ENCODE peak calls at places on chromosomes 16 and 17, in seven cellular contexts. Z is breast epithelium, F is tibial artery, O is AG09319, J is AG10803, K is hepatocyte, I is IMR-90. H is an unnamed sample.

GRCh38 chr17:83145831-83146230 is 66.4 kb downstream of the METRNL start:
- DNase-seq in Z (peak), F (no peak), O (no peak), J (no peak), K (peak), I (no peak), H (no peak)

GRCh38 chr17:5282639-5283217 is 644 bp downstream of the RABEP1 start:
- DNase-seq in Z (no peak), F (no peak), O (no peak), J (no peak), K (no peak), I (no peak), H (peak)

GRCh38 chr16:57001026-57001669 is 11.8 kb downstream of the NLRC5 start:
- DNase-seq in Z (no peak), F (no peak), O (no peak), J (no peak), K (no peak), I (no peak), H (no peak)

GRCh38 chr16:80827007-80827406 is 22.6 kb upstream of the CDYL2 start:
- DNase-seq in Z (no peak), F (no peak), O (no peak), J (no peak), K (no peak), I (no peak), H (no peak)

GRCh38 chr16:71542377-71542776 is 16.2 kb downstream of the CHST4 start:
- DNase-seq in Z (no peak), F (peak), O (no peak), J (peak), K (peak), I (peak), H (no peak)

GRCh38 chr17:60174035-60174434 is 24.3 kb downstream of the CA4 start:
- DNase-seq in Z (no peak), F (no peak), O (no peak), J (no peak), K (no peak), I (no peak), H (no peak)

GRCh38 chr17:41813699-41814124 is 908 bp downstream of the FKBP10 start:
- DNase-seq in Z (no peak), F (no peak), O (no peak), J (no peak), K (no peak), I (no peak), H (no peak)

GRCh38 chr17:29618272-29619065 is 4.2 kb downstream of the CORO6 start:
- DNase-seq in Z (no peak), F (no peak), O (no peak), J (no peak), K (no peak), I (no peak), H (no peak)

GRCh38 chr16:8474576-8474975 is 115.7 kb downstream of the TMEM114 start:
- DNase-seq in Z (no peak), F (no peak), O (no peak), J (no peak), K (no peak), I (no peak), H (no peak)

DNA sequence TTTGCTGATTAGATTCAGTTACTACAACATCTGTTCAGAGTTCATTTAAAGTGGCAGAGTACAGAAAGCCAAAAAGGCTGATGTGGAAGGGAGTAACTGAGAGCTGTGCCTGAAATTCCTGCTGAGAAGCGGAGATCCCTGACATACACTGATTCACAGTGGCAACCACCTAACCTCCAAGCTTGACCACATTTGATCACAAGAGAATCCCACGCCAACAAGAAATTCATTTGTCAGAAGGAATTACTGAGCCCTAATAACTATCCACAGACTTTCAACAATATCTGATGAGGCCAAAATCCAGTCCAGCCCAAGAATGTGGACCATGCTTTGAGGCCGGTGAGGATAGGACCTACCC is 168.5 kb upstream of the RPH3AL start:
- DNase-seq in Z (no peak), F (no peak), O (no peak), J (no peak), K (no peak), I (peak), H (no peak)
- TF ChIP-seq CTCF in Z (no peak), F (no peak), O (no peak), J (no peak), K (no peak), I (no peak), H (no peak)

GRCh38 chr17:19397556-19398041 is 10.6 kb upstream of the MFAP4 start:
- DNase-seq in Z (peak), F (no peak), O (no peak), J (no peak), K (no peak), I (no peak), H (no peak)
- TF ChIP-seq CTCF in Z (no peak), F (no peak), O (no peak), J (no peak), K (no peak), I (no peak), H (peak)

DNA sequence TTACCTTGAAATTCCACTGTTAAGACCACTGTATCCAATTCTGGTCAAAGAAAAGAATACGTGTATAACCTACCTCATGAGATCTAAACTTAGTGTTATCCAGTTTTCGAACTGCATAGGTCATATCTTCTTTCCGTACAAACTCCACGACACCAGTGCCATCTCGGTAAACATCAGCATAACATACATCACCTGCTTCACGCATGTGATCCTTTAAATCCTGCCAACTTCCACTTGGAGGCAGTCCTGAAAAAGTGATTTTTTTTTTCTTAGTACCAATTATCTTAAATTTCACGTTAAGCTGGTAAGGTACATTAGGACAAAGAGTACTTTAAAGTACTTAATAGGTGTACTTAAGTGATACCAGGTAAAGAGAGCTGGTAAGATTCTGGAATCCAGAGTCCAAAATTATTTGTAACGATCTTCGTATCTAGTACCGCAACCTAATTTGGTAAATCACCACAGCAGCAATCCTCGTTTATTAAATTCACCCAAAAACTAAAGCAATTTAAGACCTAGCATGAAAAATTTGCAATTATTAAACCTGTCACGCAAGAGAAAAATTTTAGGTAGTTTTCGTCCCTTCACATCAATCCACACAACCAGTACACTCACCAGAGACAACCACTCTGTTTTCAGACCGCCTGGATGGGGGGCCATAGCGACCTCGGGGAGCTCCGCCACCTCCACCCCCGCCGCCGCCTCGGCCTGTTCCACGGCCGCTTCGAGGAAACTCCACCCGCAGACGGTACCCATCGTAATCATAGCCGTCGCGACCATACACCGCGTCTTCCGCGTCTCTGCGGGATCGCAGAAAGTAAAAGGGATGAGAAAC is 1.1 kb downstream of the SRSF1 start:
- DNase-seq in Z (no peak), F (no peak), O (no peak), J (no peak), K (no peak), I (no peak), H (no peak)
- TF ChIP-seq CTCF in Z (no peak), F (no peak), O (no peak), J (no peak), K (no peak), I (no peak), H (no peak)

GRCh38 chr17:16285646-16286008 is 67.6 kb downstream of the CENPV start:
- DNase-seq in Z (no peak), F (no peak), O (no peak), J (no peak), K (no peak), I (no peak), H (no peak)

GRCh38 chr17:16283705-16284104 is 66.7 kb downstream of the PIGL start:
- DNase-seq in Z (no peak), F (no peak), O (no peak), J (peak), K (no peak), I (peak), H (peak)

GRCh38 chr17:16286947-16287562 is 66.2 kb downstream of the CENPV start:
- DNase-seq in Z (no peak), F (no peak), O (no peak), J (no peak), K (no peak), I (no peak), H (no peak)

GRCh38 chr17:16287563-16288027 is 65.7 kb downstream of the CENPV start:
- DNase-seq in Z (no peak), F (no peak), O (peak), J (peak), K (peak), I (peak), H (peak)

GRCh38 chr17:16286009-16286946 is 67.0 kb downstream of the CENPV start:
- DNase-seq in Z (peak), F (peak), O (peak), J (peak), K (peak), I (peak), H (peak)
- TF ChIP-seq CTCF in Z (no peak), F (no peak), O (no peak), J (no peak), K (no peak), I (no peak), H (no peak)

GRCh38 chr16:85548375-85548774 is 64.7 kb upstream of the GSE1 start:
- DNase-seq in Z (no peak), F (no peak), O (no peak), J (no peak), K (no peak), I (no peak), H (no peak)

GRCh38 chr16:85543998-85544397 is 69.1 kb upstream of the GSE1 start:
- DNase-seq in Z (no peak), F (no peak), O (no peak), J (no peak), K (no peak), I (no peak), H (no peak)

GRCh38 chr16:85545227-85545818 is 67.8 kb upstream of the GSE1 start:
- DNase-seq in Z (no peak), F (no peak), O (no peak), J (no peak), K (no peak), I (no peak), H (no peak)

GRCh38 chr16:85544668-85545067 is 68.5 kb upstream of the GSE1 start:
- DNase-seq in Z (no peak), F (no peak), O (no peak), J (no peak), K (no peak), I (no peak), H (no peak)

DNA sequence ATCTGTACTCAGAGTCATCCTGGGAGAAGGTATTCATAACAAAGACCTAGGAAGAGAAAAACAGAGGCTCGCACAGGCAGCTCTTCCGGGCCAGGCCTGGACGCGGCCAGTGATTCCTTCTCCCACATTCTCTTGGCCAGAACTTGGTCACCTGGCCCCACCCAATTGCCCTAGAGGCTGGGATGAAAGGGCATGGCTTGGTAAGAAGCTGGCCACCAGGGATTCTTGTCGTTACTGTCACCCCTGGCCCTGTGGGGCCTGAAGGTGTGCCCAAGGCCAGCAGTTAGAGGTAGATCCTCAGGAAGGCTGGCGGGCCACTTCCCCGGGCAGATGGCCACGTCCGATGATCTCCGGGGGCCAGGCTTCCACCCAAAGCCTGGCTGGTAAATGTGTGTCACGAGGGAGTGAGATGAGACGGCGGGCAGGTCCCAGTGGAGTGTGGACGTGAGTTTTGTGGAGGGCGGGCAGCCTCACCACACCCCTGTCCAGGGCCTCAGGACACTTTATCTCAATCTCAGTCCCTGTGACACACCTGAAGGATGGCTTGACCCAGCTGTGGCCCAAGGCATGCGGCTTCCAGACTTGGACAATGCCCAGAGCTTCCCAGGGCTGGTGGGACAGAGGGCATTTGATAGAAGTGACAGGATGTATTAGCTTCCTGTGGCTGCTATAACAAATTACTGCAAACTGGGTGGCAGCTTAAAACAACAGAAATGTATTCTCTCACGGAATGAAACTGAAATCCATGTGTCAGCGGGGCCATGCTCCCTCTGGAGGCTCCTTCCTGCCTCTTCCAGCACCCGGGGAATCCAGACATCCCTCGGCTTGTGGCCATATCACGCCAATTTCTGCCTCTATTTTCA is 66.3 kb upstream of the GSE1 start:
- DNase-seq in Z (no peak), F (no peak), O (no peak), J (no peak), K (no peak), I (no peak), H (no peak)
- TF ChIP-seq CTCF in Z (no peak), F (no peak), O (no peak), J (peak), K (peak), I (no peak), H (no peak)

GRCh38 chr17:48290378-48290777 is 139.6 kb downstream of the SKAP1 start:
- DNase-seq in Z (no peak), F (no peak), O (no peak), J (no peak), K (no peak), I (no peak), H (no peak)

GRCh38 chr17:48296453-48296852 is 133.6 kb downstream of the SKAP1 start:
- DNase-seq in Z (no peak), F (no peak), O (no peak), J (no peak), K (no peak), I (no peak), H (no peak)

GRCh38 chr17:48294193-48294909 is 135.7 kb downstream of the SKAP1 start:
- DNase-seq in Z (no peak), F (no peak), O (no peak), J (no peak), K (no peak), I (no peak), H (no peak)

GRCh38 chr17:48294989-48295892 is 134.8 kb downstream of the SKAP1 start:
- DNase-seq in Z (no peak), F (no peak), O (no peak), J (no peak), K (no peak), I (no peak), H (no peak)

DNA sequence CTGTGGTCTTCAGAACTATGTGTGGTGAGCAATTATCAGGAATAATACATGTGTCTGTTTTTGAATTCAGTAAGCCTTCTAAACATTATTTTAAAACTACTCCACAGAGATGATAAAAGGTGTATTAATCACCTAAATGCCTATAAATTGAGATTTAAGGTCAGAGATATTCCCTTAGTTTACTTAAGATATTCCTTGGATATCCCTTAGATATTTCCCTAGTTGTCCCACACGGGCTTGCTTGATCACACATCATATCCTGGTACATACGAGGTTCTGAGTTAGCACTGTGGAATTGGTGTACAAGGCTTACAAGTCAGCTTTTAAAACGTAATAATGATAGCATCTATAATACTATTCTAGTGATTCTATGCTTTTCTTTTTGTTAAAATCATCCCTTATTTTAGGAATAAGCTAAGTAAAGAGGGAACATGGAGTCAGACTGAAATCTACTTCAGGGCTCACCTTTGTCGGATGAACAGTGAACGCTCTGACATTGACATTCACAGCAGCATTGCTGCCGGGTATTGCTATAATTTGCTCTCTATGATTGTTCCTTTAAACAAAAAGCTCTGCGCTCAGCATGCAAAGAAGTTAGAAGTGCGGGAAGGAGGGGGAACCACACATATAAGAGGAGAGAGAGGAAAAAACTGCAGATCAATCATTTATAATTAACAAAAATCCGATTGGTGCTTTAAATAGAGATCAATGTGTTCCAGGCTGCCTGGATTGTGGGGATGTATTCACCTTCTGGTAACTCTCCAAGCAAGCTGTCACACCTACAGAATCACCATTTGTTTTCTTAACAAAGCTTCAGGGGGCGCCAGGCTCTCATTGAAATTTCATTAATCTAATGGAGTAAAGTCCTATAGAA is 136.5 kb downstream of the SKAP1 start:
- DNase-seq in Z (no peak), F (no peak), O (no peak), J (no peak), K (no peak), I (no peak), H (no peak)
- TF ChIP-seq CTCF in Z (no peak), F (no peak), O (no peak), J (no peak), K (no peak), I (no peak), H (no peak)

GRCh38 chr17:63040816-63041215 is 74.8 kb downstream of the TANC2 start:
- DNase-seq in Z (no peak), F (no peak), O (no peak), J (no peak), K (no peak), I (no peak), H (no peak)
- TF ChIP-seq CTCF in Z (no peak), F (no peak), O (no peak), J (no peak), K (no peak), I (no peak), H (no peak)

GRCh38 chr17:38729886-38730525 is at the start of gene CISD3:
- DNase-seq in Z (peak), F (peak), O (peak), J (peak), K (peak), I (peak), H (peak)
- TF ChIP-seq CTCF in Z (peak), F (peak), O (peak), J (no peak), K (peak), I (peak), H (peak)

H was measured in HFFc6.